ENCODE peak calls at places on chromosomes 11 and 22, in nine cellular contexts. K, Z, A, X, N, Q, S, H and D are unnamed samples.

GRCh38 chr11:44625759-44626523 is 60.5 kb downstream of the CD82 start:
- DNase-seq in S (no peak), A (no peak), K (no peak), Z (no peak), Q (no peak), X (no peak), N (peak), H (peak), D (no peak)

GRCh38 chr11:1433568-1433967 is 43.8 kb downstream of the BRSK2 start:
- DNase-seq in Q (no peak), A (no peak), X (no peak), K (no peak), Z (no peak), S (no peak), N (no peak), H (no peak), D (no peak)

GRCh38 chr11:117923773-117924172 is 5.4 kb downstream of the TMPRSS13 start:
- DNase-seq in A (no peak), Z (no peak), Q (no peak), S (no peak), N (no peak), X (no peak), H (no peak), K (no peak), D (no peak)

GRCh38 chr11:79413258-79413657 is 27.6 kb downstream of the TENM4 start:
- DNase-seq in X (peak), H (peak), Z (peak), Q (no peak), N (peak), A (peak), K (peak), S (peak), D (peak)

GRCh38 chr11:114316980-114317675 is 20.9 kb downstream of the NNMT start:
- DNase-seq in N (no peak), S (no peak), Q (no peak), Z (no peak), H (peak), K (no peak), X (no peak), A (no peak), D (no peak)

GRCh38 chr11:122157540-122158173 is 41.6 kb upstream of the BLID start:
- DNase-seq in N (no peak), X (no peak), A (no peak), Z (no peak), S (no peak), Q (no peak), H (no peak), K (no peak), D (no peak)

GRCh38 chr22:37802310-37803194 is 5.2 kb upstream of the GCAT start:
- DNase-seq in K (peak), H (no peak), Q (no peak), Z (peak), A (no peak), X (no peak), N (peak), S (peak), D (no peak)

GRCh38 chr11:118406599-118407166 is 5.3 kb downstream of the ATP5MG start:
- DNase-seq in X (no peak), K (no peak), A (no peak), Z (no peak), S (no peak), H (no peak), N (no peak), Q (no peak), D (peak)

GRCh38 chr11:17722000-17722643 is 2.8 kb downstream of the MYOD1 start:
- DNase-seq in A (no peak), X (no peak), H (no peak), Q (no peak), S (peak), Z (peak), N (no peak), K (peak), D (no peak)

GRCh38 chr11:86459002-86459385 is 84.3 kb downstream of the CCDC81 start:
- DNase-seq in S (no peak), N (no peak), Q (no peak), H (no peak), X (no peak), A (no peak), K (no peak), Z (no peak), D (no peak)

GRCh38 chr22:20494978-20495860 is at the start of gene KLHL22:
- DNase-seq in X (no peak), S (peak), A (no peak), Z (peak), H (no peak), N (peak), Q (no peak), K (peak), D (no peak)

GRCh38 chr22:48708558-48709245 is 1119.0 kb downstream of the BRD1 start:
- DNase-seq in N (peak), S (no peak), H (no peak), X (no peak), Q (no peak), K (no peak), A (no peak), Z (no peak), D (no peak)

GRCh38 chr11:106241601-106242257 is 164.3 kb downstream of the AASDHPPT start:
- DNase-seq in S (no peak), H (no peak), A (no peak), K (no peak), N (no peak), Q (no peak), X (no peak), Z (no peak), D (no peak)

GRCh38 chr22:46070215-46070721 is 80.1 kb upstream of the PPARA start:
- DNase-seq in H (peak), S (peak), A (no peak), Z (no peak), X (no peak), Q (peak), K (no peak), N (peak), D (no peak)

GRCh38 chr11:100823360-100823759 is 136.3 kb downstream of the ARHGAP42 start:
- DNase-seq in H (no peak), X (no peak), N (no peak), K (no peak), Q (no peak), S (no peak), A (no peak), Z (peak), D (peak)

GRCh38 chr11:124656759-124657627 is 16.5 kb downstream of the SIAE start:
- DNase-seq in A (no peak), H (no peak), S (peak), Q (no peak), K (peak), Z (no peak), N (no peak), X (no peak), D (no peak)

GRCh38 chr22:32920032-32920628 is 118.6 kb downstream of the TIMP3 start:
- DNase-seq in H (peak), Z (no peak), K (peak), X (no peak), S (no peak), N (no peak), Q (no peak), A (peak), D (peak)

GRCh38 chr11:62880231-62880802 is 379 bp upstream of the SLC3A2 start:
- DNase-seq in A (peak), Z (peak), Q (no peak), X (no peak), S (no peak), H (no peak), K (no peak), N (no peak), D (peak)

GRCh38 chr11:8382436-8383053 is 118.9 kb upstream of the LMO1 start:
- DNase-seq in A (no peak), X (no peak), S (no peak), H (no peak), Q (no peak), Z (peak), K (no peak), N (peak), D (no peak)

GRCh38 chr11:65043881-65044501 is 3.0 kb downstream of the SAC3D1 start:
- DNase-seq in X (no peak), K (no peak), Z (peak), H (peak), Q (no peak), A (no peak), N (peak), S (no peak), D (peak)

GRCh38 chr11:23103403-23103802 is 243.1 kb upstream of the CCDC179 start:
- DNase-seq in Q (no peak), S (no peak), Z (no peak), X (no peak), H (no peak), A (no peak), N (no peak), K (no peak), D (no peak)

GRCh38 chr11:112050721-112051120 is 23.1 kb downstream of the PIH1D2 start:
- DNase-seq in A (no peak), S (no peak), Z (no peak), K (no peak), N (no peak), H (no peak), X (no peak), Q (no peak), D (no peak)

GRCh38 chr11:3989251-3989650 is 105.3 kb upstream of the RRM1 start:
- DNase-seq in Q (no peak), H (no peak), N (no peak), S (peak), X (no peak), A (no peak), Z (no peak), K (no peak), D (no peak)

GRCh38 chr11:66265531-66266377 is 2.7 kb upstream of the RAB1B start:
- DNase-seq in H (no peak), K (no peak), N (no peak), Q (no peak), S (no peak), A (no peak), Z (no peak), X (no peak), D (no peak)

GRCh38 chr11:66266378-66267038 is 1.9 kb upstream of the RAB1B start:
- DNase-seq in H (no peak), S (no peak), Q (no peak), A (no peak), X (no peak), Z (no peak), K (no peak), N (peak), D (no peak)

GRCh38 chr11:66264383-66264782 is 4.1 kb upstream of the RAB1B start:
- DNase-seq in K (no peak), Q (no peak), S (no peak), H (no peak), Z (no peak), A (no peak), N (no peak), X (no peak), D (no peak)

GRCh38 chr11:66263785-66264184 is 4.7 kb upstream of the RAB1B start:
- DNase-seq in H (no peak), Z (no peak), X (no peak), A (no peak), K (no peak), Q (no peak), S (no peak), N (no peak), D (no peak)

DNA sequence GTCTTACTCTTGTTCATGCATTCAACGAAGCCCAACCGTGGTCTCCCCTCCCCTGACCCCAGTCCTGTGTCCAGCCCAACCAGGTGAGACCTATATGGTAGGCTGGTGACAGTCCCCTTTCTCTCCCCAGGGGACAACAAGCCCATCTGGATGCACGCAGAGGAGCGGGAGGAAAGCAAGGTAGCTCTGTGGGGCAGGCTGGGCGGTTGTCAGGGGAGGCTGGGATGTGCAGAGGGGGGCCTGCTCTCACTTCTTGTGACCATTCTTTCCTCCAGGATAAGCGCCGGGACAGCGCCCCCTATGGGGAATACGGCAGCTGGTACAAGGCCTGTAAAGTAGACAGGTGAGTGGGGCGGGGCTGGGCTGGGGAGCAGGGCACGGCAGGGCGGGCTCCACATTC is 3.5 kb upstream of the RAB1B start:
- DNase-seq in S (peak), Q (no peak), Z (peak), N (no peak), K (peak), X (no peak), H (no peak), A (no peak), D (no peak)
- TF ChIP-seq CTCF in S (peak), Q (no peak), Z (peak), N (peak), K (peak), X (peak), H (no peak), A (peak), D (peak)

GRCh38 chr11:6345356-6345755 is 25.1 kb upstream of the CAVIN3 start:
- DNase-seq in K (no peak), X (no peak), Q (no peak), N (no peak), S (no peak), H (no peak), A (no peak), Z (no peak), D (no peak)
- TF ChIP-seq CTCF in K (no peak), X (no peak), Q (no peak), N (no peak), S (no peak), H (no peak), A (no peak), Z (no peak), D (no peak)

GRCh38 chr11:61160487-61161189 is 588 bp downstream of the VPS37C start:
- DNase-seq in N (no peak), K (no peak), H (no peak), A (no peak), S (no peak), X (no peak), Q (no peak), Z (no peak), D (no peak)

GRCh38 chr11:61161190-61162091 is at the start of gene VPS37C:
- DNase-seq in Q (peak), A (peak), H (peak), S (peak), K (peak), Z (peak), X (peak), N (peak), D (peak)

GRCh38 chr11:61162092-61162935 is 1.1 kb upstream of the VPS37C start:
- DNase-seq in X (no peak), Q (no peak), Z (peak), K (peak), A (no peak), S (peak), H (no peak), N (no peak), D (no peak)

GRCh38 chr11:61157743-61158142 is 3.5 kb downstream of the VPS37C start:
- DNase-seq in A (no peak), S (peak), H (no peak), Q (no peak), X (no peak), Z (no peak), K (no peak), N (no peak), D (no peak)

DNA sequence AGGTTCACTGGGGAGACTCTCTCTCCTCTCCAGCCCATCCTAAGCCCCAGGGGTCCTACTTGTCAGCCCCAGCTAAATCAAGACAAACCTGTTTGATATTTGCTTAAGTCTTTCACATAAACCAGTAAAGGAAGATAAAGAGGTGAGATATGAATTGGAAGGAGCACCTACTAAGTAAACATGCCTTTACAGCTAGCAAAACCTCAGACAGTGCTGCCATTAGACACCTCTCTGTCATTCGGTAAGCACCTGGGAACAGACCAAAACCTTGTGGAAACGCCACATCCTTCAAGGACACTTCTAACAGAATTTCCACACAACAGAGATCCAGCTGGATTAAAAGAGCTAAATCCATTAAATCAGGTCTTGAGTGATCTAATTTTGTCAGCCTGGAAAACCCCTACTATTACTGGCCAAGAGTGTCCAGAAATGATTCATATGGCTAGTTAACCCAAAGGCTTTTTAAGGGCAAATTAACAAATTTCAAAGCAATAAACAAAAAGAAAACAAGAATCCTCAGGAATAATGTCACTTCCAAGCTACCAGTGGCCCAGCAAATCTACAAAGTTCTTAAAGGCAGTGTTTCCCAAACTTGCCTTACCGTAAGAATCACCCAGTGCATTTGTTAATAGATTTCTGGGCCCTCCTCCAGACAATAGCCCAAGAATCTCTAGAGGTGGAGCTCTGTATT is 2.4 kb downstream of the VPS37C start:
- DNase-seq in K (no peak), X (no peak), S (no peak), Z (peak), H (no peak), Q (no peak), A (peak), N (no peak), D (peak)
- TF ChIP-seq CTCF in K (no peak), X (no peak), S (no peak), Z (no peak), H (no peak), Q (no peak), A (no peak), N (no peak), D (no peak)

GRCh38 chr11:12745787-12746186 is 71.6 kb downstream of the TEAD1 start:
- DNase-seq in H (no peak), Z (no peak), A (no peak), N (no peak), X (no peak), K (no peak), S (no peak), Q (no peak), D (no peak)

GRCh38 chr11:12744831-12745502 is 70.7 kb downstream of the TEAD1 start:
- DNase-seq in S (no peak), X (no peak), H (no peak), Q (no peak), Z (no peak), N (no peak), A (no peak), K (no peak), D (no peak)

GRCh38 chr11:12743834-12744449 is 69.7 kb downstream of the TEAD1 start:
- DNase-seq in H (no peak), X (no peak), S (no peak), Q (no peak), Z (no peak), N (no peak), K (no peak), A (no peak), D (no peak)

GRCh38 chr11:12748561-12748960 is 74.3 kb downstream of the TEAD1 start:
- DNase-seq in X (no peak), A (no peak), Z (no peak), K (no peak), H (no peak), S (no peak), Q (no peak), N (no peak), D (no peak)

GRCh38 chr11:12746593-12747097 is 72.4 kb downstream of the TEAD1 start:
- DNase-seq in K (peak), N (no peak), S (peak), H (no peak), Q (no peak), Z (peak), X (peak), A (peak), D (peak)
- TF ChIP-seq CTCF in K (peak), N (no peak), S (no peak), H (no peak), Q (no peak), Z (no peak), X (no peak), A (peak), D (no peak)

GRCh38 chr11:68826726-68827125 is 15.0 kb downstream of the CPT1A start:
- DNase-seq in Q (no peak), S (no peak), X (no peak), N (no peak), A (no peak), K (no peak), Z (no peak), H (no peak), D (no peak)

GRCh38 chr11:68828957-68829356 is 12.8 kb downstream of the CPT1A start:
- DNase-seq in N (no peak), S (no peak), Z (no peak), A (no peak), X (no peak), K (no peak), Q (no peak), H (no peak), D (no peak)

GRCh38 chr11:68828155-68828931 is 13.4 kb downstream of the CPT1A start:
- DNase-seq in X (no peak), S (no peak), K (peak), A (no peak), H (no peak), Z (no peak), N (no peak), Q (peak), D (no peak)

GRCh38 chr11:68825603-68826002 is 16.1 kb downstream of the CPT1A start:
- DNase-seq in K (no peak), S (peak), Z (peak), X (no peak), Q (peak), N (peak), H (no peak), A (no peak), D (no peak)

GRCh38 chr11:68827733-68828132 is 14.0 kb downstream of the CPT1A start:
- DNase-seq in K (no peak), H (no peak), S (no peak), X (no peak), Q (no peak), Z (no peak), A (no peak), N (no peak), D (no peak)
- TF ChIP-seq CTCF in K (no peak), H (no peak), S (no peak), X (no peak), Q (no peak), Z (no peak), A (peak), N (peak), D (no peak)